ENCODE peak calls at places on chromosome 2, in four cellular contexts. K is stimulated activated CD4-positive, alpha-beta T cell treated with anti-CD3 and anti-CD28 coated beads, Interleukin-1b, Interleukin-23, amount 100 ng/mL, for 24 hours; A is GDM1; N is SK-N-DZ. I is an unnamed sample.

GRCh38 chr2:207825958-207826330 is 56.2 kb upstream of the FZD5 start:
- DNase-seq in K (no peak), A (no peak), N (no peak), I (no peak)

GRCh38 chr2:228600265-228600664 is 418.8 kb upstream of the SPHKAP start:
- DNase-seq in K (no peak), A (no peak), N (no peak), I (no peak)

GRCh38 chr2:11631462-11631861 is 38.5 kb downstream of the NTSR2 start:
- DNase-seq in K (no peak), A (no peak), N (no peak), I (no peak)

GRCh38 chr2:43321446-43321845 is 95.0 kb upstream of the ZFP36L2 start:
- DNase-seq in K (no peak), A (no peak), N (no peak), I (peak)

GRCh38 chr2:234861841-234862735 is 89.7 kb upstream of the SH3BP4 start:
- DNase-seq in K (no peak), A (no peak), N (no peak), I (no peak)

GRCh38 chr2:20930928-20931327 is 108.0 kb upstream of the LDAH start:
- DNase-seq in K (no peak), A (no peak), N (no peak), I (no peak)

GRCh38 chr2:229725716-229726346 is 11.5 kb upstream of the DNER start:
- DNase-seq in K (no peak), A (no peak), N (no peak), I (peak)

GRCh38 chr2:12819098-12819465 is 102.3 kb downstream of the TRIB2 start:
- DNase-seq in K (no peak), A (no peak), N (peak), I (no peak)

GRCh38 chr2:60297296-60298010 is 256.0 kb downstream of the BCL11A start:
- DNase-seq in K (no peak), A (no peak), N (no peak), I (no peak)